ENCODE peak calls at places on chromosomes 12 and 14, in eight cellular contexts. V, E, B, T, L, W, D and F are unnamed samples.

GRCh38 chr12:27237790-27238771 is 6.0 kb upstream of the STK38L start:
- DNase-seq in V (no peak), T (no peak), D (no peak), W (no peak), L (peak; percentile 39), E (no peak), B (no peak), F (no peak)

GRCh38 chr12:100574262-100575074 is 984 bp downstream of the GAS2L3 start:
- DNase-seq in E (no peak), D (no peak), V (no peak), T (no peak), B (peak; percentile 10), W (no peak), L (no peak), F (no peak)

GRCh38 chr12:46886541-46887041 is 60.8 kb upstream of the SLC38A4 start:
- DNase-seq in V (no peak), D (no peak), L (peak; percentile 61), B (no peak), E (no peak), T (no peak), W (no peak), F (no peak)

GRCh38 chr12:31353730-31354708 is 28.1 kb upstream of the SINHCAF start:
- DNase-seq in E (no peak), D (no peak), L (no peak), V (no peak), W (no peak), B (no peak), T (no peak), F (no peak)

GRCh38 chr12:88339254-88339949 is 197.3 kb downstream of the TMTC3 start:
- DNase-seq in E (no peak), W (no peak), D (no peak), V (no peak), T (no peak), B (no peak), L (peak; percentile 82), F (no peak)

GRCh38 chr14:29853272-29853671 is 74.4 kb downstream of the PRKD1 start:
- DNase-seq in E (no peak), L (no peak), W (no peak), T (no peak), D (no peak), B (no peak), V (no peak), F (no peak)

GRCh38 chr14:85481471-85481870 is 48.5 kb upstream of the FLRT2 start:
- DNase-seq in W (no peak), T (no peak), B (no peak), L (no peak), D (no peak), E (no peak), V (no peak), F (no peak)

GRCh38 chr12:89156862-89157262 is 195.4 kb downstream of the DUSP6 start:
- DNase-seq in E (no peak), B (no peak), V (no peak), L (peak; percentile 65), D (no peak), T (no peak), W (no peak), F (no peak)

GRCh38 chr12:105083551-105084105 is 630 bp downstream of the ALDH1L2 start:
- DNase-seq in V (no peak), W (peak; percentile 48), E (peak; percentile 90), L (peak; percentile 84), T (no peak), D (peak; percentile 24), B (peak; percentile 58), F (no peak)

GRCh38 chr12:13367973-13368372 is 171.4 kb downstream of the EMP1 start:
- DNase-seq in V (no peak), E (no peak), D (no peak), T (no peak), W (no peak), B (no peak), L (no peak), F (no peak)

GRCh38 chr14:100854435-100854834 is 28.5 kb downstream of the MEG3 start:
- DNase-seq in E (no peak), D (no peak), V (no peak), B (no peak), W (no peak), T (no peak), L (no peak), F (no peak)

GRCh38 chr14:76489667-76490066 is 113.7 kb downstream of the ESRRB start:
- DNase-seq in B (no peak), V (no peak), L (no peak), W (no peak), D (no peak), E (no peak), T (no peak), F (no peak)

GRCh38 chr12:113528606-113529005 is 56.9 kb upstream of the LHX5 start:
- DNase-seq in E (no peak), W (no peak), L (no peak), B (no peak), V (no peak), T (no peak), D (no peak), F (no peak)

GRCh38 chr14:73014105-73014504 is 12.8 kb downstream of the ZFYVE1 start:
- DNase-seq in B (no peak), V (no peak), D (peak; percentile 40), L (no peak), W (no peak), T (no peak), E (no peak), F (peak; percentile 66)

GRCh38 chr12:46304080-46304479 is 35.2 kb upstream of the SLC38A1 start:
- DNase-seq in L (no peak), D (no peak), T (no peak), V (no peak), B (no peak), E (no peak), W (no peak), F (no peak)

GRCh38 chr12:122148657-122149056 is 25.4 kb downstream of the IL31 start:
- DNase-seq in D (no peak), V (no peak), T (no peak), B (no peak), E (no peak), L (peak; percentile 57), W (no peak), F (no peak)

GRCh38 chr14:70193396-70193795 is 4.6 kb upstream of the SLC8A3 start:
- DNase-seq in V (no peak), W (no peak), B (no peak), L (no peak), D (no peak), T (no peak), E (no peak), F (no peak)

GRCh38 chr12:110577717-110578521 is 5.2 kb downstream of the PPTC7 start:
- DNase-seq in T (no peak), V (no peak), L (peak; percentile 95), E (no peak), D (peak; percentile 72), W (peak; percentile 42), B (peak; percentile 48), F (peak; percentile 62)

GRCh38 chr12:67220065-67220464 is 49.1 kb upstream of the CAND1 start:
- DNase-seq in B (peak; percentile 41), T (peak; percentile 16), D (no peak), L (peak; percentile 5), W (peak; percentile 11), V (no peak), E (no peak), F (no peak)

GRCh38 chr14:81110186-81110585 is 110.6 kb downstream of the GTF2A1 start:
- DNase-seq in T (no peak), V (no peak), D (no peak), E (no peak), W (no peak), L (no peak), B (no peak), F (no peak)

DNA sequence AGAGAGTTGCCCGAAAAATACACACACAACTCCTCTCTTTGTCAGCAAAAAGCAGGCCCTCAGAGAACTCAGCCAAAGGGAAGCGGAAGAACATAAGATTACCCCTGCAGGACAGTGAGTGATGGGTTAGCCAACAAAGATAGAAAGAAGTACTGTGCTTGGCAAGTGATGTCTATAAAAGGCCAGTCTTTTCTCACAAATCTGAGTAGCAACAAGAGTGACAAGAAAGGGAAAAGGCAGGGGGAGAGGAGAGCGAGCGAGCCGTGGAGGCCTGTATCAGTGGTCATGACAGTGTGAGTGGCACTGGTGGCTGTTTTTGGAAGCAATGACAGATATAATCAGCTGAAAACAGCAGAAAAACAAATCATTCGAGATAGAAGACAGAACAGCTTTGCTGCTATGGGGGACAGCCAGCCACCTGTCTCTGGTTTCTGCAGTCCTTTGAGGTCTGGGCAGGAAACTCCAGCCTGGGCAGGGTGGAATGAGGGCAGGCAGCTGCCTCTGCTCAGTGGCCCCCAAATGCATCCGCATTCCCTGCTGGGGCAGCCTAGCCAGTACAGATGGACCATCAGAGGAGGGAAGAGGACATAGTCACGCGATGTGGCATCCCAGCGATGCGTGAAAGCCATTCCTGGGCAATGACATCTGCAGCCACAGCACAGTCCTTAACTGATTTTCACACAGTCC is 74.7 kb downstream of the TRIM9 start:
- DNase-seq in L (no peak), W (no peak), T (no peak), B (no peak), V (no peak), E (no peak), D (no peak), F (no peak)
- TF ChIP-seq CTCF in L (no peak), W (no peak), T (no peak), B (no peak), V (no peak), E (no peak), D (no peak), F (no peak)

GRCh38 chr12:15580431-15580830 is 208.8 kb downstream of the EPS8 start:
- DNase-seq in D (peak; percentile 44), T (no peak), L (no peak), B (no peak), V (no peak), W (peak; percentile 35), E (no peak), F (no peak)
- TF ChIP-seq CTCF in D (no peak), T (no peak), L (no peak), B (no peak), V (no peak), W (no peak), E (no peak), F (no peak)

DNA sequence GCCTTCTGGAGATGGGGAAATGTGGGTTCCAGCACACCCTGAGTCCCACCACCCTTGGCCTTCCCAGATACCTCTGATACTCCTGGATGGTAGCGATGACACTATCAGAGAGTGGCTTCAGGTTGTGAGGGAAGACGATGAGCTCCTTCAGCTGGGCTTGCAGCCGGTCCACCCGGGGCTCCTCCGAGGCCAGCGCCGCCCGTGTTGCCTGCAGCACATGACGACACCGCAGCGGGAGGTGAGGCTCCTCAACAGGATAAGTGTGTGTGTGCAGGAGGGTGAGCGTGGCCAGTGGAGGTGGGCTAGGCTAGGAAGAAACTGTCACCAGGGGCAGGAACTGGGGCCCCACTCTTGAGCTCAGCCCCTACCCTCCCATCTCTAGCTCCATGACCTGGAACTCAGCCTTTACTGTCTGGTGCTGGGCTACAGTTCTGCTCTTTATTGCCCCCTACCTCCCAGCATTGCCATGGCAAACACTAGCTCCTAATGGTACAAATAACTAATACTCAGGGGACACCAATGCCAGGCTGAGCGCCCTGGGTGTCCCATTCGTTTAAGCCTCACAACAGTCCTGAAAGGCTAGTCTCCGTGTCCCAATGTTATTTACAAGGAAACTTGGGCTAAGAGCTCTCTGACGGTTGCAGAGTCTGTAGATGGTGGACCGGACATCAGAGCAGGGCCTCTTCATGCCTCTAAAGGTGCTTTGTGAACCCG is 64.1 kb downstream of the SYNE3 start:
- DNase-seq in V (no peak), T (peak; percentile 48), E (no peak), B (peak; percentile 24), D (no peak), L (peak; percentile 22), W (no peak), F (no peak)
- TF ChIP-seq CTCF in V (no peak), T (peak; percentile 37), E (peak; percentile 20), B (peak; percentile 32), D (peak; percentile 37), L (peak; percentile 49), W (no peak), F (peak; percentile 16)

GRCh38 chr14:99850705-99851104 is 57.5 kb downstream of the EML1 start:
- DNase-seq in T (no peak), D (no peak), V (no peak), L (no peak), W (no peak), E (no peak), B (no peak), F (no peak)
- TF ChIP-seq CTCF in T (no peak), D (no peak), V (no peak), L (no peak), W (no peak), E (no peak), B (no peak), F (no peak)